ENCODE peak calls at places on chromosomes 12 and 14, in seven cellular contexts. One of them, this sample, is unnamed.

GRCh38 chr14:64708148-64709004 is 4.2 kb downstream of the PLEKHG3 start:
- DNase-seq in transverse colon: no peak
- DNase-seq in prostate gland: no peak
- DNase-seq in HL-60: peak; percentile 66
- DNase-seq in HepG2: no peak
- DNase-seq in endothelial cell of umbilical vein: no peak
- DNase-seq in breast epithelium: no peak
- DNase-seq in this sample: no peak

GRCh38 chr14:91311284-91311662 is 66.8 kb upstream of the GPR68 start:
- DNase-seq in transverse colon: peak; percentile 55
- DNase-seq in prostate gland: no peak
- DNase-seq in HL-60: peak; percentile 45
- DNase-seq in HepG2: no peak
- DNase-seq in endothelial cell of umbilical vein: no peak
- DNase-seq in breast epithelium: no peak
- DNase-seq in this sample: no peak

GRCh38 chr12:31300783-31301182 is 25.2 kb downstream of the SINHCAF start:
- DNase-seq in transverse colon: no peak
- DNase-seq in prostate gland: no peak
- DNase-seq in HL-60: no peak
- DNase-seq in HepG2: no peak
- DNase-seq in endothelial cell of umbilical vein: no peak
- DNase-seq in breast epithelium: no peak
- DNase-seq in this sample: no peak

GRCh38 chr14:99628832-99629618 is 15.9 kb upstream of the HHIPL1 start:
- DNase-seq in transverse colon: peak; percentile 81
- DNase-seq in prostate gland: peak; percentile 74
- DNase-seq in HL-60: peak; percentile 28
- DNase-seq in HepG2: peak; percentile 18
- DNase-seq in endothelial cell of umbilical vein: peak; percentile 69
- DNase-seq in breast epithelium: peak; percentile 75
- DNase-seq in this sample: peak; percentile 87

GRCh38 chr12:68175566-68176033 is 16.1 kb upstream of the IFNG start:
- DNase-seq in transverse colon: peak; percentile 7
- DNase-seq in prostate gland: no peak
- DNase-seq in HL-60: no peak
- DNase-seq in HepG2: no peak
- DNase-seq in endothelial cell of umbilical vein: no peak
- DNase-seq in breast epithelium: no peak
- DNase-seq in this sample: no peak

GRCh38 chr12:101925935-101926334 is 48.6 kb downstream of the DRAM1 start:
- DNase-seq in transverse colon: no peak
- DNase-seq in prostate gland: no peak
- DNase-seq in HL-60: peak; percentile 46
- DNase-seq in HepG2: no peak
- DNase-seq in endothelial cell of umbilical vein: no peak
- DNase-seq in breast epithelium: no peak
- DNase-seq in this sample: no peak

GRCh38 chr12:6250343-6250742 is 50.1 kb downstream of the CD9 start:
- DNase-seq in transverse colon: no peak
- DNase-seq in prostate gland: no peak
- DNase-seq in HL-60: no peak
- DNase-seq in HepG2: no peak
- DNase-seq in endothelial cell of umbilical vein: no peak
- DNase-seq in breast epithelium: peak; percentile 68
- DNase-seq in this sample: no peak

GRCh38 chr12:29044799-29045198 is 104.3 kb upstream of the FAR2 start:
- DNase-seq in transverse colon: no peak
- DNase-seq in prostate gland: no peak
- DNase-seq in HL-60: no peak
- DNase-seq in HepG2: no peak
- DNase-seq in endothelial cell of umbilical vein: no peak
- DNase-seq in breast epithelium: no peak
- DNase-seq in this sample: no peak

GRCh38 chr12:130632582-130633174 is 83.4 kb downstream of the RIMBP2 start:
- DNase-seq in transverse colon: peak; percentile 39
- DNase-seq in prostate gland: peak; percentile 36
- DNase-seq in HL-60: no peak
- DNase-seq in HepG2: no peak
- DNase-seq in endothelial cell of umbilical vein: no peak
- DNase-seq in breast epithelium: no peak
- DNase-seq in this sample: no peak

GRCh38 chr12:58372298-58372697 is 430.9 kb downstream of the ATP23 start:
- DNase-seq in transverse colon: no peak
- DNase-seq in prostate gland: no peak
- DNase-seq in HL-60: no peak
- DNase-seq in HepG2: no peak
- DNase-seq in endothelial cell of umbilical vein: no peak
- DNase-seq in breast epithelium: no peak
- DNase-seq in this sample: no peak

GRCh38 chr12:93080994-93081809 is 152.1 kb upstream of the EEA1 start:
- DNase-seq in transverse colon: no peak
- DNase-seq in prostate gland: peak; percentile 13
- DNase-seq in HL-60: no peak
- DNase-seq in HepG2: peak; percentile 74
- DNase-seq in endothelial cell of umbilical vein: peak; percentile 64
- DNase-seq in breast epithelium: no peak
- DNase-seq in this sample: no peak

GRCh38 chr14:101176535-101177205 is 273.1 kb upstream of the RTL1 start:
- DNase-seq in transverse colon: no peak
- DNase-seq in prostate gland: no peak
- DNase-seq in HL-60: no peak
- DNase-seq in HepG2: no peak
- DNase-seq in endothelial cell of umbilical vein: no peak
- DNase-seq in breast epithelium: no peak
- DNase-seq in this sample: no peak

GRCh38 chr12:71438670-71439361 is 782 bp upstream of the LGR5 start:
- DNase-seq in transverse colon: no peak
- DNase-seq in prostate gland: no peak
- DNase-seq in HL-60: no peak
- DNase-seq in HepG2: peak; percentile 98
- DNase-seq in endothelial cell of umbilical vein: peak; percentile 21
- DNase-seq in breast epithelium: no peak
- DNase-seq in this sample: no peak

GRCh38 chr12:109116611-109116949 is 193 bp downstream of the ACACB start:
- DNase-seq in transverse colon: no peak
- DNase-seq in prostate gland: no peak
- DNase-seq in HL-60: no peak
- DNase-seq in HepG2: no peak
- DNase-seq in endothelial cell of umbilical vein: no peak
- DNase-seq in breast epithelium: no peak
- DNase-seq in this sample: no peak

GRCh38 chr14:59060841-59061240 is 127.6 kb upstream of the DAAM1 start:
- DNase-seq in transverse colon: no peak
- DNase-seq in prostate gland: no peak
- DNase-seq in HL-60: no peak
- DNase-seq in HepG2: no peak
- DNase-seq in endothelial cell of umbilical vein: no peak
- DNase-seq in breast epithelium: no peak
- DNase-seq in this sample: no peak

GRCh38 chr12:80714846-80715245 is 1.9 kb upstream of the MYF5 start:
- DNase-seq in transverse colon: no peak
- DNase-seq in prostate gland: no peak
- DNase-seq in HL-60: no peak
- DNase-seq in HepG2: no peak
- DNase-seq in endothelial cell of umbilical vein: no peak
- DNase-seq in breast epithelium: no peak
- DNase-seq in this sample: no peak

GRCh38 chr14:76924363-76925151 is 98.3 kb downstream of the LRRC74A start:
- DNase-seq in transverse colon: no peak
- DNase-seq in prostate gland: no peak
- DNase-seq in HL-60: no peak
- DNase-seq in HepG2: peak; percentile 36
- DNase-seq in endothelial cell of umbilical vein: no peak
- DNase-seq in breast epithelium: no peak
- DNase-seq in this sample: no peak

GRCh38 chr12:59645242-59645641 is 49.4 kb downstream of the SLC16A7 start:
- DNase-seq in transverse colon: no peak
- DNase-seq in prostate gland: no peak
- DNase-seq in HL-60: no peak
- DNase-seq in HepG2: no peak
- DNase-seq in endothelial cell of umbilical vein: no peak
- DNase-seq in breast epithelium: no peak
- DNase-seq in this sample: no peak

GRCh38 chr12:127516467-127516866 is 750.5 kb upstream of the TMEM132C start:
- DNase-seq in transverse colon: no peak
- DNase-seq in prostate gland: no peak
- DNase-seq in HL-60: no peak
- DNase-seq in HepG2: no peak
- DNase-seq in endothelial cell of umbilical vein: no peak
- DNase-seq in breast epithelium: no peak
- DNase-seq in this sample: no peak

GRCh38 chr12:88691811-88692210 is 111.5 kb upstream of the KITLG start:
- DNase-seq in transverse colon: no peak
- DNase-seq in prostate gland: no peak
- DNase-seq in HL-60: no peak
- DNase-seq in HepG2: no peak
- DNase-seq in endothelial cell of umbilical vein: no peak
- DNase-seq in breast epithelium: no peak
- DNase-seq in this sample: no peak

GRCh38 chr12:105278043-105278697 is 42.2 kb upstream of the APPL2 start:
- DNase-seq in transverse colon: no peak
- DNase-seq in prostate gland: no peak
- DNase-seq in HL-60: no peak
- DNase-seq in HepG2: peak; percentile 50
- DNase-seq in endothelial cell of umbilical vein: peak; percentile 29
- DNase-seq in breast epithelium: no peak
- DNase-seq in this sample: peak; percentile 31

GRCh38 chr14:68193970-68194634 is 374.5 kb downstream of the RAD51B start:
- DNase-seq in transverse colon: no peak
- DNase-seq in prostate gland: no peak
- DNase-seq in HL-60: no peak
- DNase-seq in HepG2: no peak
- DNase-seq in endothelial cell of umbilical vein: no peak
- DNase-seq in breast epithelium: no peak
- DNase-seq in this sample: no peak

GRCh38 chr14:68203871-68204270 is 384.3 kb downstream of the RAD51B start:
- DNase-seq in transverse colon: no peak
- DNase-seq in prostate gland: no peak
- DNase-seq in HL-60: no peak
- DNase-seq in HepG2: no peak
- DNase-seq in endothelial cell of umbilical vein: peak; percentile 63
- DNase-seq in breast epithelium: no peak
- DNase-seq in this sample: no peak

GRCh38 chr14:68198713-68199464 is 379.3 kb downstream of the RAD51B start:
- DNase-seq in transverse colon: no peak
- DNase-seq in prostate gland: no peak
- DNase-seq in HL-60: no peak
- DNase-seq in HepG2: peak; percentile 2
- DNase-seq in endothelial cell of umbilical vein: no peak
- DNase-seq in breast epithelium: no peak
- DNase-seq in this sample: no peak

GRCh38 chr14:68195126-68195525 is 375.5 kb downstream of the RAD51B start:
- DNase-seq in transverse colon: no peak
- DNase-seq in prostate gland: no peak
- DNase-seq in HL-60: no peak
- DNase-seq in HepG2: peak; percentile 80
- DNase-seq in endothelial cell of umbilical vein: no peak
- DNase-seq in breast epithelium: no peak
- DNase-seq in this sample: no peak

DNA sequence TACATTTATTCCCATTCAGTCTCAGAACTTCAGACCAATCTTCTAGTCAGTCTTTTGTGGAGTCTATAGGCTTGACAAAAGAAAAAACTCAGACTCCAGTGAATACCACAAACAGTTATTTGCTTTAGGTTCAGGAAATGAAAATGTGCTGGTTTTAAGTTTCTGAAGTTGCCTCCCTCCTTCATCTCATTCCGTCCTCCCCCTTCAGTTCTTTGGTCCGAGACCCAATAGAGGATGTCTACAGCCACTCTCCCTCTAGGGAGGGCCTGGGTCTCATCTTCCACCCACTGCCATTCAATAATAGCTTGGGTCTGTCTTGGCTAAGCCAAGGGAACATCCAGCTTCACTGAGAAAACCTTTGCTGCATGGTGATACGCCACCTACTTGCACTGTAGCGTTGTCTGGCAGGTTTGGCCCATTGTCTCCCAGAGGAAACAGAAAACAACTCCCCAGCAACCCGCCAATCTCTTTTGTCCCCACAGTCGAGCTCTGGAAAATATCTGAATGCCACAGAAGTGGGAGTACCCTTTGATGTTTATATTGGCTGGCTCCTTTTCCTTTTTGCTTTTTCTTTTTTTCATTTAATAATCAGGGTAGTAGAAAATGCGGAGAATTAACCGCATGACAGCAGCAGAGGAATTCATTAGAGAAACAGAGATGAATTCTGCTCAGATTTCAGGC is 380.0 kb downstream of the RAD51B start:
- DNase-seq in transverse colon: no peak
- DNase-seq in prostate gland: peak; percentile 9
- DNase-seq in HL-60: no peak
- DNase-seq in HepG2: no peak
- DNase-seq in endothelial cell of umbilical vein: peak; percentile 97
- DNase-seq in breast epithelium: peak; percentile 75
- DNase-seq in this sample: peak; percentile 50
- TF ChIP-seq POLR2AphosphoS5 in transverse colon: no peak
- TF ChIP-seq POLR2AphosphoS5 in prostate gland: no peak
- TF ChIP-seq POLR2AphosphoS5 in HL-60: no peak
- TF ChIP-seq POLR2AphosphoS5 in HepG2: no peak
- TF ChIP-seq POLR2AphosphoS5 in endothelial cell of umbilical vein: no peak
- TF ChIP-seq POLR2AphosphoS5 in breast epithelium: no peak
- TF ChIP-seq POLR2AphosphoS5 in this sample: no peak

DNA sequence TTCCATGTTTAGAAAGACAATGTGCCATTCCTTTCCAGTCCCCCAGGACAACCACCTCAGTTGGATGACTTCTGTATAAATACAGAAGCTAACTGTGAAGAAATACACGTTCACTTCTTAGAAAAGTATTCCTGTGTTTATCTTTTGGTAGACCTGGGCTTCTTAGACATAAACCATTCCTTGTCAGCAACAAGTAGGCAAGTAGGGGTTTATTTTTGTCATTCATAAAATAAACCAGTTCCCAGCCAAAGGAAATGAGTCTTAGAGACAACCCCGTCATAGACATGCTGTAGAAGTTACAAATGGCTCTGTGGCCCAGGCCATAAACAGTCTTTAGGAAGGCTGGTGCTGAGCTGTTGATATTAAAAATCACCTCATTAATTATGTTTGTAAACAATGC is 243.2 kb downstream of the SPTSSA start:
- DNase-seq in transverse colon: no peak
- DNase-seq in prostate gland: no peak
- DNase-seq in HL-60: no peak
- DNase-seq in HepG2: no peak
- DNase-seq in endothelial cell of umbilical vein: no peak
- DNase-seq in breast epithelium: no peak
- DNase-seq in this sample: no peak
- H3K27ac ChIP-seq in transverse colon: no peak overlapping the region
- H3K27ac ChIP-seq in prostate gland: no peak overlapping the region
- H3K27ac ChIP-seq in HL-60: no peak overlapping the region
- H3K27ac ChIP-seq in HepG2: no peak overlapping the region
- H3K27ac ChIP-seq in endothelial cell of umbilical vein: no peak overlapping the region
- H3K27ac ChIP-seq in breast epithelium: no peak overlapping the region
- H3K27ac ChIP-seq in this sample: no peak overlapping the region

GRCh38 chr12:79597910-79598309 is 92.9 kb downstream of the PAWR start:
- DNase-seq in transverse colon: no peak
- DNase-seq in prostate gland: no peak
- DNase-seq in HL-60: no peak
- DNase-seq in HepG2: peak; percentile 53
- DNase-seq in endothelial cell of umbilical vein: no peak
- DNase-seq in breast epithelium: no peak
- DNase-seq in this sample: no peak
- TF ChIP-seq POLR2AphosphoS5 in transverse colon: no peak
- TF ChIP-seq POLR2AphosphoS5 in prostate gland: no peak
- TF ChIP-seq POLR2AphosphoS5 in HL-60: no peak
- TF ChIP-seq POLR2AphosphoS5 in HepG2: no peak
- TF ChIP-seq POLR2AphosphoS5 in endothelial cell of umbilical vein: no peak
- TF ChIP-seq POLR2AphosphoS5 in breast epithelium: no peak
- TF ChIP-seq POLR2AphosphoS5 in this sample: no peak

GRCh38 chr12:57229041-57229633 is 374 bp upstream of the SHMT2 start:
- DNase-seq in transverse colon: no peak
- DNase-seq in prostate gland: no peak
- DNase-seq in HL-60: no peak
- DNase-seq in HepG2: no peak
- DNase-seq in endothelial cell of umbilical vein: no peak
- DNase-seq in breast epithelium: no peak
- DNase-seq in this sample: no peak
- H3K27ac ChIP-seq in transverse colon: peak overlapping the region; percentile 76
- H3K27ac ChIP-seq in prostate gland: no peak overlapping the region
- H3K27ac ChIP-seq in HL-60: peak overlapping the region; percentile 83
- H3K27ac ChIP-seq in HepG2: peak overlapping the region; percentile 95
- H3K27ac ChIP-seq in endothelial cell of umbilical vein: peak overlapping the region; percentile 91
- H3K27ac ChIP-seq in breast epithelium: no peak overlapping the region
- H3K27ac ChIP-seq in this sample: no peak overlapping the region

This sample was measured in stomach.